ENCODE peak calls at places on chromosomes 13 and 19, in six cellular contexts. One of them, this sample, is unnamed.

GRCh38 chr13:32976046-32976781 is 40.0 kb upstream of the KL start:
- DNase-seq in mucosa of descending colon: no peak
- DNase-seq in heart left ventricle: no peak
- DNase-seq in tibial nerve: no peak
- DNase-seq in esophagus squamous epithelium: no peak
- DNase-seq in Panc1: no peak
- DNase-seq in this sample: no peak

GRCh38 chr13:51770681-51771417 is 33.1 kb downstream of the DHRS12 start:
- DNase-seq in mucosa of descending colon: no peak
- DNase-seq in heart left ventricle: no peak
- DNase-seq in tibial nerve: no peak
- DNase-seq in esophagus squamous epithelium: no peak
- DNase-seq in Panc1: no peak
- DNase-seq in this sample: peak

GRCh38 chr19:6521718-6522646 is 8.8 kb upstream of the TNFSF9 start:
- DNase-seq in mucosa of descending colon: peak
- DNase-seq in heart left ventricle: no peak
- DNase-seq in tibial nerve: no peak
- DNase-seq in esophagus squamous epithelium: no peak
- DNase-seq in Panc1: no peak
- DNase-seq in this sample: no peak

GRCh38 chr13:50104493-50104892 is 89.2 kb downstream of the KCNRG start:
- DNase-seq in mucosa of descending colon: no peak
- DNase-seq in heart left ventricle: no peak
- DNase-seq in tibial nerve: no peak
- DNase-seq in esophagus squamous epithelium: no peak
- DNase-seq in Panc1: no peak
- DNase-seq in this sample: no peak

GRCh38 chr19:756232-756631 is 5.3 kb downstream of the MISP start:
- DNase-seq in mucosa of descending colon: no peak
- DNase-seq in heart left ventricle: no peak
- DNase-seq in tibial nerve: no peak
- DNase-seq in esophagus squamous epithelium: no peak
- DNase-seq in Panc1: no peak
- DNase-seq in this sample: no peak

GRCh38 chr13:107743983-107744382 is 471.4 kb downstream of the LIG4 start:
- DNase-seq in mucosa of descending colon: no peak
- DNase-seq in heart left ventricle: no peak
- DNase-seq in tibial nerve: no peak
- DNase-seq in esophagus squamous epithelium: no peak
- DNase-seq in Panc1: no peak
- DNase-seq in this sample: no peak

GRCh38 chr13:36789730-36790129 is 29.3 kb upstream of the RFXAP start:
- DNase-seq in mucosa of descending colon: no peak
- DNase-seq in heart left ventricle: no peak
- DNase-seq in tibial nerve: no peak
- DNase-seq in esophagus squamous epithelium: no peak
- DNase-seq in Panc1: no peak
- DNase-seq in this sample: no peak

GRCh38 chr19:39212377-39212742 is 8.3 kb upstream of the SYCN start:
- DNase-seq in mucosa of descending colon: no peak
- DNase-seq in heart left ventricle: no peak
- DNase-seq in tibial nerve: no peak
- DNase-seq in esophagus squamous epithelium: no peak
- DNase-seq in Panc1: peak
- DNase-seq in this sample: peak

GRCh38 chr19:56137405-56137804 is 3.7 kb upstream of the ZNF444 start:
- DNase-seq in mucosa of descending colon: peak
- DNase-seq in heart left ventricle: no peak
- DNase-seq in tibial nerve: no peak
- DNase-seq in esophagus squamous epithelium: no peak
- DNase-seq in Panc1: no peak
- DNase-seq in this sample: no peak

GRCh38 chr13:98478134-98479129 is 98.5 kb downstream of the STK24 start:
- DNase-seq in mucosa of descending colon: no peak
- DNase-seq in heart left ventricle: no peak
- DNase-seq in tibial nerve: no peak
- DNase-seq in esophagus squamous epithelium: no peak
- DNase-seq in Panc1: no peak
- DNase-seq in this sample: no peak

GRCh38 chr19:51318687-51319675 is 7.5 kb downstream of the IGLON5 start:
- DNase-seq in mucosa of descending colon: no peak
- DNase-seq in heart left ventricle: no peak
- DNase-seq in tibial nerve: no peak
- DNase-seq in esophagus squamous epithelium: no peak
- DNase-seq in Panc1: no peak
- DNase-seq in this sample: no peak

GRCh38 chr13:20848203-20848602 is 54.3 kb downstream of the XPO4 start:
- DNase-seq in mucosa of descending colon: no peak
- DNase-seq in heart left ventricle: no peak
- DNase-seq in tibial nerve: no peak
- DNase-seq in esophagus squamous epithelium: no peak
- DNase-seq in Panc1: no peak
- DNase-seq in this sample: no peak

GRCh38 chr13:71021810-71022422 is 845.1 kb downstream of the DACH1 start:
- DNase-seq in mucosa of descending colon: no peak
- DNase-seq in heart left ventricle: no peak
- DNase-seq in tibial nerve: no peak
- DNase-seq in esophagus squamous epithelium: no peak
- DNase-seq in Panc1: no peak
- DNase-seq in this sample: no peak

GRCh38 chr13:31227063-31227462 is 27.3 kb downstream of the B3GLCT start:
- DNase-seq in mucosa of descending colon: no peak
- DNase-seq in heart left ventricle: no peak
- DNase-seq in tibial nerve: no peak
- DNase-seq in esophagus squamous epithelium: no peak
- DNase-seq in Panc1: no peak
- DNase-seq in this sample: no peak

GRCh38 chr13:110644892-110645521 is 29.7 kb downstream of the NAXD start:
- DNase-seq in mucosa of descending colon: peak
- DNase-seq in heart left ventricle: peak
- DNase-seq in tibial nerve: no peak
- DNase-seq in esophagus squamous epithelium: no peak
- DNase-seq in Panc1: no peak
- DNase-seq in this sample: peak

GRCh38 chr19:8866344-8866743 is 34.2 kb downstream of the MBD3L1 start:
- DNase-seq in mucosa of descending colon: no peak
- DNase-seq in heart left ventricle: no peak
- DNase-seq in tibial nerve: no peak
- DNase-seq in esophagus squamous epithelium: no peak
- DNase-seq in Panc1: no peak
- DNase-seq in this sample: no peak

GRCh38 chr13:106349080-106349841 is 186.2 kb downstream of the EFNB2 start:
- DNase-seq in mucosa of descending colon: peak
- DNase-seq in heart left ventricle: no peak
- DNase-seq in tibial nerve: no peak
- DNase-seq in esophagus squamous epithelium: no peak
- DNase-seq in Panc1: no peak
- DNase-seq in this sample: peak

GRCh38 chr19:6312018-6312417 is 21.4 kb downstream of the ACER1 start:
- DNase-seq in mucosa of descending colon: no peak
- DNase-seq in heart left ventricle: no peak
- DNase-seq in tibial nerve: no peak
- DNase-seq in esophagus squamous epithelium: no peak
- DNase-seq in Panc1: no peak
- DNase-seq in this sample: no peak

GRCh38 chr13:82791035-82791434 is 1091.2 kb downstream of the SLITRK1 start:
- DNase-seq in mucosa of descending colon: no peak
- DNase-seq in heart left ventricle: no peak
- DNase-seq in tibial nerve: no peak
- DNase-seq in esophagus squamous epithelium: no peak
- DNase-seq in Panc1: no peak
- DNase-seq in this sample: no peak

GRCh38 chr13:99415851-99416331 is 85.4 kb upstream of the TM9SF2 start:
- DNase-seq in mucosa of descending colon: no peak
- DNase-seq in heart left ventricle: no peak
- DNase-seq in tibial nerve: no peak
- DNase-seq in esophagus squamous epithelium: no peak
- DNase-seq in Panc1: no peak
- DNase-seq in this sample: no peak

GRCh38 chr13:38952827-38953226 is 37.8 kb downstream of the STOML3 start:
- DNase-seq in mucosa of descending colon: no peak
- DNase-seq in heart left ventricle: no peak
- DNase-seq in tibial nerve: no peak
- DNase-seq in esophagus squamous epithelium: no peak
- DNase-seq in Panc1: no peak
- DNase-seq in this sample: no peak

GRCh38 chr19:38485541-38486285 is 52.2 kb downstream of the RYR1 start:
- DNase-seq in mucosa of descending colon: no peak
- DNase-seq in heart left ventricle: no peak
- DNase-seq in tibial nerve: no peak
- DNase-seq in esophagus squamous epithelium: no peak
- DNase-seq in Panc1: no peak
- DNase-seq in this sample: no peak

GRCh38 chr13:60990032-60990733 is 425.5 kb downstream of the PCDH20 start:
- DNase-seq in mucosa of descending colon: peak
- DNase-seq in heart left ventricle: no peak
- DNase-seq in tibial nerve: no peak
- DNase-seq in esophagus squamous epithelium: no peak
- DNase-seq in Panc1: no peak
- DNase-seq in this sample: peak

GRCh38 chr19:51777570-51778460 is 16.8 kb downstream of the FPR2 start:
- DNase-seq in mucosa of descending colon: peak
- DNase-seq in heart left ventricle: peak
- DNase-seq in tibial nerve: no peak
- DNase-seq in esophagus squamous epithelium: no peak
- DNase-seq in Panc1: peak
- DNase-seq in this sample: peak

GRCh38 chr19:39247701-39248664 is 673 bp downstream of the IFNL4 start:
- DNase-seq in mucosa of descending colon: no peak
- DNase-seq in heart left ventricle: no peak
- DNase-seq in tibial nerve: no peak
- DNase-seq in esophagus squamous epithelium: no peak
- DNase-seq in Panc1: no peak
- DNase-seq in this sample: no peak

GRCh38 chr13:79678100-79678499 is 197.1 kb downstream of the NDFIP2 start:
- DNase-seq in mucosa of descending colon: no peak
- DNase-seq in heart left ventricle: no peak
- DNase-seq in tibial nerve: no peak
- DNase-seq in esophagus squamous epithelium: no peak
- DNase-seq in Panc1: no peak
- DNase-seq in this sample: no peak

GRCh38 chr19:3098141-3098514 is 4.0 kb downstream of the GNA11 start:
- DNase-seq in mucosa of descending colon: peak
- DNase-seq in heart left ventricle: peak
- DNase-seq in tibial nerve: no peak
- DNase-seq in esophagus squamous epithelium: no peak
- DNase-seq in Panc1: no peak
- DNase-seq in this sample: peak

GRCh38 chr19:42515241-42515832 is 12.9 kb downstream of the CEACAM1 start:
- DNase-seq in mucosa of descending colon: no peak
- DNase-seq in heart left ventricle: no peak
- DNase-seq in tibial nerve: no peak
- DNase-seq in esophagus squamous epithelium: no peak
- DNase-seq in Panc1: no peak
- DNase-seq in this sample: no peak
- H3K4me3 ChIP-seq in mucosa of descending colon: no peak
- H3K4me3 ChIP-seq in heart left ventricle: no peak
- H3K4me3 ChIP-seq in tibial nerve: no peak
- H3K4me3 ChIP-seq in esophagus squamous epithelium: no peak
- H3K4me3 ChIP-seq in Panc1: no peak
- H3K4me3 ChIP-seq in this sample: no peak

GRCh38 chr13:74325106-74325505 is 190.9 kb upstream of the KLF12 start:
- DNase-seq in mucosa of descending colon: no peak
- DNase-seq in heart left ventricle: no peak
- DNase-seq in tibial nerve: no peak
- DNase-seq in esophagus squamous epithelium: no peak
- DNase-seq in Panc1: no peak
- DNase-seq in this sample: no peak
- H3K4me3 ChIP-seq in mucosa of descending colon: no peak
- H3K4me3 ChIP-seq in heart left ventricle: no peak
- H3K4me3 ChIP-seq in tibial nerve: no peak
- H3K4me3 ChIP-seq in esophagus squamous epithelium: no peak
- H3K4me3 ChIP-seq in Panc1: no peak
- H3K4me3 ChIP-seq in this sample: no peak

GRCh38 chr19:1843116-1843515 is 5.2 kb downstream of the REXO1 start:
- DNase-seq in mucosa of descending colon: no peak
- DNase-seq in heart left ventricle: no peak
- DNase-seq in tibial nerve: no peak
- DNase-seq in esophagus squamous epithelium: no peak
- DNase-seq in Panc1: no peak
- DNase-seq in this sample: no peak

GRCh38 chr19:1839658-1840540 is 8.4 kb downstream of the REXO1 start:
- DNase-seq in mucosa of descending colon: peak
- DNase-seq in heart left ventricle: no peak
- DNase-seq in tibial nerve: no peak
- DNase-seq in esophagus squamous epithelium: no peak
- DNase-seq in Panc1: no peak
- DNase-seq in this sample: no peak

GRCh38 chr19:1843646-1844394 is 4.5 kb downstream of the REXO1 start:
- DNase-seq in mucosa of descending colon: no peak
- DNase-seq in heart left ventricle: no peak
- DNase-seq in tibial nerve: no peak
- DNase-seq in esophagus squamous epithelium: no peak
- DNase-seq in Panc1: no peak
- DNase-seq in this sample: no peak

GRCh38 chr19:1840541-1841115 is 7.7 kb downstream of the REXO1 start:
- DNase-seq in mucosa of descending colon: peak
- DNase-seq in heart left ventricle: peak
- DNase-seq in tibial nerve: no peak
- DNase-seq in esophagus squamous epithelium: no peak
- DNase-seq in Panc1: no peak
- DNase-seq in this sample: peak

GRCh38 chr19:1841209-1841924 is 6.9 kb downstream of the REXO1 start:
- DNase-seq in mucosa of descending colon: peak
- DNase-seq in heart left ventricle: no peak
- DNase-seq in tibial nerve: no peak
- DNase-seq in esophagus squamous epithelium: no peak
- DNase-seq in Panc1: no peak
- DNase-seq in this sample: no peak
- H3K4me3 ChIP-seq in mucosa of descending colon: no peak
- H3K4me3 ChIP-seq in heart left ventricle: peak
- H3K4me3 ChIP-seq in tibial nerve: no peak
- H3K4me3 ChIP-seq in esophagus squamous epithelium: no peak
- H3K4me3 ChIP-seq in Panc1: no peak
- H3K4me3 ChIP-seq in this sample: peak

GRCh38 chr19:10654610-10655456 is 687 bp downstream of the ILF3 start:
- DNase-seq in mucosa of descending colon: peak
- DNase-seq in heart left ventricle: peak
- DNase-seq in tibial nerve: no peak
- DNase-seq in esophagus squamous epithelium: no peak
- DNase-seq in Panc1: no peak
- DNase-seq in this sample: peak

GRCh38 chr19:10655457-10656312 is 1.5 kb downstream of the ILF3 start:
- DNase-seq in mucosa of descending colon: no peak
- DNase-seq in heart left ventricle: no peak
- DNase-seq in tibial nerve: no peak
- DNase-seq in esophagus squamous epithelium: no peak
- DNase-seq in Panc1: no peak
- DNase-seq in this sample: no peak

GRCh38 chr19:10651821-10652220 is 2.3 kb upstream of the ILF3 start:
- DNase-seq in mucosa of descending colon: no peak
- DNase-seq in heart left ventricle: no peak
- DNase-seq in tibial nerve: no peak
- DNase-seq in esophagus squamous epithelium: no peak
- DNase-seq in Panc1: no peak
- DNase-seq in this sample: no peak

GRCh38 chr19:10653732-10654609 is at the start of gene ILF3:
- DNase-seq in mucosa of descending colon: peak
- DNase-seq in heart left ventricle: peak
- DNase-seq in tibial nerve: peak
- DNase-seq in esophagus squamous epithelium: peak
- DNase-seq in Panc1: peak
- DNase-seq in this sample: peak

GRCh38 chr19:10653482-10653731 is 739 bp upstream of the ILF3 start:
- DNase-seq in mucosa of descending colon: no peak
- DNase-seq in heart left ventricle: no peak
- DNase-seq in tibial nerve: no peak
- DNase-seq in esophagus squamous epithelium: no peak
- DNase-seq in Panc1: no peak
- DNase-seq in this sample: no peak
- H3K4me3 ChIP-seq in mucosa of descending colon: peak
- H3K4me3 ChIP-seq in heart left ventricle: peak
- H3K4me3 ChIP-seq in tibial nerve: peak
- H3K4me3 ChIP-seq in esophagus squamous epithelium: peak
- H3K4me3 ChIP-seq in Panc1: peak
- H3K4me3 ChIP-seq in this sample: peak

This sample was measured in right cardiac atrium.